ENCODE peak calls at places on chromosomes 11 and 22, in six cellular contexts. Z is neural crest cell, E is testis, T is epithelial cell of esophagus, Y is AG09319, U is AG09309. S is an unnamed sample.

GRCh38 chr22:44758354-44758969 is 6.1 kb downstream of the ARHGAP8 start:
- DNase-seq in Y (no peak), T (peak), E (no peak), Z (no peak), U (no peak), S (no peak)

GRCh38 chr11:108511851-108512474 is 13.8 kb upstream of the POGLUT3 start:
- DNase-seq in U (no peak), Z (no peak), E (no peak), T (peak), Y (no peak), S (no peak)

GRCh38 chr11:20337526-20338154 is 25.9 kb upstream of the HTATIP2 start:
- DNase-seq in Y (no peak), Z (peak), T (peak), U (no peak), E (peak), S (no peak)

GRCh38 chr11:69384548-69385465 is 90.9 kb downstream of the MYEOV start:
- DNase-seq in Y (no peak), Z (no peak), E (peak), T (no peak), U (no peak), S (no peak)

GRCh38 chr11:10674440-10674855 is 19.1 kb downstream of the IRAG1 start:
- DNase-seq in Y (no peak), T (no peak), E (peak), Z (no peak), U (no peak), S (no peak)

GRCh38 chr11:57432714-57433163 is 5.8 kb upstream of the SLC43A3 start:
- DNase-seq in U (peak), E (peak), Y (no peak), T (peak), Z (no peak), S (no peak)

GRCh38 chr11:106306942-106307341 is 229.5 kb downstream of the AASDHPPT start:
- DNase-seq in T (peak), E (peak), Y (no peak), Z (no peak), U (no peak), S (no peak)

GRCh38 chr22:39617342-39617741 is 46.8 kb downstream of the CACNA1I start:
- DNase-seq in Z (no peak), E (no peak), Y (no peak), T (no peak), U (no peak), S (no peak)

GRCh38 chr11:122871302-122871701 is 11.3 kb upstream of the JHY start:
- DNase-seq in E (no peak), T (no peak), U (no peak), Z (no peak), Y (no peak), S (no peak)

GRCh38 chr11:65291613-65292012 is 23.1 kb upstream of the CDC42EP2 start:
- DNase-seq in Z (no peak), Y (no peak), T (no peak), E (no peak), U (no peak), S (no peak)

GRCh38 chr11:77212314-77213007 is 84.4 kb downstream of the MYO7A start:
- DNase-seq in Y (no peak), E (no peak), T (no peak), Z (no peak), U (no peak), S (no peak)

GRCh38 chr11:67674442-67674871 is at the start of gene ALDH3B2:
- DNase-seq in Z (no peak), E (no peak), Y (no peak), T (peak), U (no peak), S (no peak)

GRCh38 chr11:3920148-3920852 is 64.8 kb downstream of the STIM1 start:
- DNase-seq in U (peak), T (peak), Y (peak), E (no peak), Z (no peak), S (no peak)

GRCh38 chr22:42116848-42117424 is 13.7 kb downstream of the CYP2D6 start:
- DNase-seq in T (no peak), Z (no peak), Y (no peak), E (no peak), U (no peak), S (no peak)

GRCh38 chr11:4605057-4605456 is 3.0 kb downstream of the TRIM68 start:
- DNase-seq in T (no peak), Y (no peak), U (no peak), Z (no peak), E (no peak), S (no peak)

GRCh38 chr11:79219186-79220045 is 221.4 kb downstream of the TENM4 start:
- DNase-seq in T (peak), Y (no peak), E (no peak), U (no peak), Z (no peak), S (no peak)

GRCh38 chr22:43506487-43506886 is 94.7 kb downstream of the MPPED1 start:
- DNase-seq in E (no peak), T (no peak), Y (no peak), Z (no peak), U (no peak), S (no peak)

GRCh38 chr11:108565653-108566052 is 27.9 kb downstream of the EXPH5 start:
- DNase-seq in T (no peak), U (no peak), Y (no peak), Z (no peak), E (no peak), S (no peak)

GRCh38 chr11:28092786-28093185 is 15.2 kb downstream of the KIF18A start:
- DNase-seq in Z (no peak), E (no peak), T (no peak), U (no peak), Y (no peak), S (no peak)

GRCh38 chr11:111454561-111455192 is 57.5 kb downstream of the BTG4 start:
- DNase-seq in T (peak), U (no peak), Z (peak), E (peak), Y (peak), S (peak)
- TF ChIP-seq CTCF in T (peak), U (peak), Z (peak), E (no peak), Y (peak), S (peak)

GRCh38 chr11:18248561-18248960 is at the start of gene SAA2:
- DNase-seq in U (no peak), T (peak), Y (no peak), E (no peak), Z (no peak), S (no peak)

GRCh38 chr11:18254781-18255361 is 6.4 kb upstream of the SAA2 start:
- DNase-seq in Z (no peak), U (no peak), Y (no peak), T (no peak), E (no peak), S (no peak)

GRCh38 chr11:18253778-18254338 is 5.4 kb upstream of the SAA2 start:
- DNase-seq in E (no peak), T (no peak), Z (no peak), U (no peak), Y (no peak), S (no peak)

DNA sequence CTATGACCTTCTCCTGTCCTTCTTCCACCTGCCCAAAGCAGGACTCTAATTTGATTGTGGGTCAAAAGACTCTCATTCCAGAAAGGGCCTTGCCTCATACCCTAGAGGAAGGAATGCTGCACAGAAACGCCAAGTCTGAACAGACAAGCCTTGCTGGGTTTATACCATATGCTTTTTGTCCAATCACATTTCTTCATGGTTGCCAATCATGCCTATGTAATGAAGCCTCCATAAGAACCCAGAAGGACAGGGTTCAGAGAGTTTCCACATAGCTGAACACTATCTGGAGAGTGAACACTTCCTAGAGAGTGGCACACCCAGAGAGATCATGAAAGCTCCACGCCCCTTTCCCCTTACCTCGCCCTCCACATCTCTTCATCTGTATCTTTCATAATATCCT is 4.8 kb upstream of the SAA2 start:
- DNase-seq in Y (no peak), Z (no peak), T (peak), E (no peak), U (no peak), S (no peak)
- TF ChIP-seq CTCF in Y (no peak), Z (no peak), T (peak), E (no peak), U (peak), S (no peak)

GRCh38 chr11:1566381-1567051 is 5.6 kb downstream of the DUSP8 start:
- DNase-seq in U (no peak), E (no peak), Y (no peak), T (no peak), Z (no peak), S (no peak)
- TF ChIP-seq CTCF in U (no peak), E (no peak), Y (no peak), T (no peak), Z (no peak), S (no peak)

GRCh38 chr11:127136438-127136837 is 135.9 kb upstream of the KIRREL3 start:
- DNase-seq in U (no peak), Z (no peak), E (no peak), T (no peak), Y (no peak), S (no peak)
- TF ChIP-seq CTCF in U (no peak), Z (no peak), E (no peak), T (no peak), Y (no peak), S (no peak)

GRCh38 chr11:71250512-71251158 is 1.7 kb downstream of the SHANK2 start:
- DNase-seq in Y (no peak), Z (no peak), T (no peak), U (no peak), E (no peak), S (no peak)
- TF ChIP-seq CTCF in Y (no peak), Z (no peak), T (no peak), U (no peak), E (no peak), S (no peak)

DNA sequence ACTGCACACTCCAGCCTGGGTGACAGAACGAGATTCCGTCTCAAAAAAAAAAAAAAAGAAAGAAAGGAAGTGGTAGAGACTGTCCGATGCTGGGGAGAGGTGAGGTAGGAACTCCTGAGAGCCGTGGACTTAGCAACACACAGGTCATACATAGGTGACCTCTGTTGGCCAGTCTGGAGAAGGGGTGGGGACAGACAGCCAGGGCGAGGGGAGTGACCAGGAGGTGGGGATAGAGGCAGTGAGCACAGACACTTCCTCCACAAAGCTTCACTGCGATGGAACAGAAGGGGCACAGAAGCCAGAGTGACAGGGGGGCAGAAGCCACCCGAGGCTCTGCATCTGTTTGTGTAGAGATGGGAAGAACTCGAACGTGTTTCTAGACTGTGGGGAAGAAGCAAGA is 47.1 kb downstream of the MYH9 start:
- DNase-seq in Y (no peak), U (no peak), Z (no peak), T (no peak), E (no peak), S (no peak)
- TF ChIP-seq CTCF in Y (no peak), U (no peak), Z (no peak), T (no peak), E (no peak), S (no peak)

GRCh38 chr11:33257897-33258630 is 883 bp downstream of the HIPK3 start:
- DNase-seq in E (peak), Y (peak), U (peak), T (peak), Z (peak), S (peak)
- TF ChIP-seq CTCF in E (peak), Y (peak), U (peak), T (peak), Z (peak), S (peak)

GRCh38 chr11:59676205-59676604 is 7.4 kb upstream of the PATL1 start:
- DNase-seq in T (no peak), Z (no peak), U (no peak), E (no peak), Y (no peak), S (no peak)

GRCh38 chr11:59680287-59681154 is 11.7 kb upstream of the PATL1 start:
- DNase-seq in Z (peak), E (peak), T (peak), Y (peak), U (no peak), S (peak)

GRCh38 chr11:59679347-59679746 is 10.5 kb upstream of the PATL1 start:
- DNase-seq in E (no peak), Y (no peak), U (no peak), Z (no peak), T (no peak), S (no peak)

GRCh38 chr11:59678813-59679165 is 10.0 kb upstream of the PATL1 start:
- DNase-seq in Z (no peak), U (no peak), T (no peak), Y (no peak), E (no peak), S (no peak)

DNA sequence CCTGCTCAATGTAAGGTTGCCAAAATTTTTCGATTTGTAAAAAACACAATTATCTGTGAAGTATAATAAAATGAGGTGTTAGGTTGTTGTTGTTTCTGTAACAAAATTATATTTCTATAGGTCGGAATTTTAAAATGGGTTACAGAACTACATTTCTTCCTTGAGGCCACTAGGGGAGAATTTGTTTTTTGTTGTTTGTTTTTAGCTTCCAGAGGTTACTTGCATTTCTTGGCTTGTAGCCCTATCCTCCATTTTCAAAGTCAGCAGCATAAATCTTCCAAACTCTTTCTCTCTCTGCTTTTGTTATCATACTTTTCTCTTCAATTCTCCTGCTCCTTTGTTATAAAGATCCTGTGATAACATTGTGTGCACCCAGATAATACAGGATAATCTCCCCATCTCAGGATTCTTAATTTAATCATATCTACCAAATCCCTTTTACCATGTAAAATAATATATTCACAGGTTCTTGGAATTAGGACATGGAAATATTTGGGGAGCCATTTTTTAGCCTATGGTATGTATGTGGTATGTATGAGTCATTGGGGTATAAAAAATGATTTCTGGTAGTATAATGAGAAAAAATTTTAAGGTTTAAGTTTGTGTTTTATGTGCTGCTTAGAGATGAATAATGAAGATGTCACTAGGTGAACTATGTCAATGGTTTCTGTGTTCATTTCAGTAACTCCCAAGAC is 9.4 kb upstream of the PATL1 start:
- DNase-seq in T (no peak), Y (no peak), E (no peak), Z (no peak), U (no peak), S (no peak)
- TF ChIP-seq CTCF in T (no peak), Y (no peak), E (no peak), Z (peak), U (no peak), S (no peak)

GRCh38 chr11:102269927-102270326 is 47.4 kb upstream of the BIRC3 start:
- DNase-seq in T (peak), Y (no peak), U (no peak), Z (no peak), E (no peak), S (no peak)

GRCh38 chr11:102268083-102268984 is 49.0 kb upstream of the BIRC3 start:
- DNase-seq in Y (peak), T (peak), E (peak), U (no peak), Z (peak), S (peak)

GRCh38 chr11:102267602-102268001 is 49.7 kb upstream of the BIRC3 start:
- DNase-seq in Y (no peak), T (peak), E (no peak), U (peak), Z (no peak), S (no peak)

GRCh38 chr11:102266111-102266510 is 51.2 kb upstream of the BIRC3 start:
- DNase-seq in U (no peak), T (no peak), Y (no peak), Z (no peak), E (no peak), S (no peak)

GRCh38 chr11:102268985-102269470 is 48.3 kb upstream of the BIRC3 start:
- DNase-seq in T (peak), U (no peak), Z (no peak), Y (no peak), E (no peak), S (no peak)
- TF ChIP-seq CTCF in T (no peak), U (no peak), Z (peak), Y (no peak), E (no peak), S (no peak)

DNA sequence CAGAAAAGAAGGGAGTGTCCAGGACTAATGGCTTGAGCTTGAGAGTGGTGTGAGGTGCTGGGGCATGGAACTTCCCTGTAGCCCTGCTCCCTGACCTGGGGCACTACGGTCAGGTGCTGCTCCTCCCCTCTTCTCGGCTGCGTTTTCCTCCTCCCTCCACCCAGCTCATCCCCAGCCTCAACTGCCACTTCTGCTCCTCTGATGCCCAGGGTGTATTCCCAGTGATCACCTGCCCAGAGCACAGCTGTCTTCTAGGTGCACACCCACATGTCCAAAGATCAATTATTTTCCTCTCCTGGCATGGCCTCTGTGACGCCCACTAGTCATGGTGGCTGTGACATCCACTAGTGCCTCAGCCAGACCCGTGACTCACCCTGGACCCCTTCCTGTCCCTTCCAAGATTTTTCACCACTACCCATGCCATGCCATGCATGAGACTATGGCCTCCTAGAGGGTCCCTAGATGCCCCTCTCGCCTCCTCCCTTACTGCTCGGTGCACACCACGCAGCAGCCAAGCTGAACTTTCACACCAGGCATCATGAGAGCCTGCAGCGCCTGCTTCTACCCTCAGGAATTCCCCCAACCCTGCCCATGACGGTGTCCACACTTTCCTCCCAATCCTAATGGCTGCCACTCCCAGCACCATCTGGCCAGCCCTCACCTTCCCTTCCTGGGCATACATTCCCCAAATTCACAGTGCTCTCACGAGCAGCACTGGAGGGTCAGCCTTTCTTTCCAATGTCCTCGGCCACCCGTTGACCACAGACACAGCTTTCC is 1.9 kb downstream of the P2RX6 start:
- DNase-seq in T (no peak), Y (no peak), U (no peak), Z (no peak), E (no peak), S (no peak)
- TF ChIP-seq CTCF in T (no peak), Y (no peak), U (no peak), Z (no peak), E (no peak), S (no peak)

S was measured in progenitor cell of endocrine pancreas.